ENCODE peak calls at places on chromosomes 13 and 19, in eight cellular contexts. K is astrocyte of the cerebellum; Y is neuronal stem cell; S is CD8-positive, alpha-beta T cell; Z is A673; V is stomach; P is tibial artery; T is cardiac fibroblast. H is an unnamed sample.

GRCh38 chr13:19981685-19982238 is 23.2 kb downstream of the ZMYM2 start:
- DNase-seq in K (no peak), Y (no peak), S (no peak), Z (no peak), V (no peak), P (no peak), T (no peak), H (no peak)

GRCh38 chr13:99296270-99296865 is 10.8 kb downstream of the GPR183 start:
- DNase-seq in K (no peak), Y (no peak), S (no peak), Z (no peak), V (no peak), P (no peak), T (no peak), H (no peak)

GRCh38 chr19:1512671-1513491 is at the start of gene ADAMTSL5:
- DNase-seq in K (no peak), Y (no peak), S (peak), Z (no peak), V (peak), P (no peak), T (peak), H (no peak)

GRCh38 chr19:11330103-11330502 is 9.4 kb downstream of the RAB3D start:
- DNase-seq in K (no peak), Y (no peak), S (no peak), Z (no peak), V (no peak), P (no peak), T (no peak), H (no peak)

GRCh38 chr13:21924958-21925357 is 254.1 kb downstream of the FGF9 start:
- DNase-seq in K (no peak), Y (no peak), S (no peak), Z (no peak), V (no peak), P (no peak), T (no peak), H (no peak)

GRCh38 chr19:34559045-34559444 is 77.5 kb downstream of the WTIP start:
- DNase-seq in K (no peak), Y (no peak), S (no peak), Z (no peak), V (no peak), P (no peak), T (no peak), H (no peak)

GRCh38 chr13:43905435-43906031 is 25.8 kb downstream of the LACC1 start:
- DNase-seq in K (peak), Y (peak), S (no peak), Z (peak), V (no peak), P (no peak), T (peak), H (peak)

GRCh38 chr13:27449936-27450828 is at the start of gene MTIF3:
- DNase-seq in K (peak), Y (peak), S (peak), Z (peak), V (peak), P (peak), T (peak), H (peak)

GRCh38 chr13:23348270-23349126 is 85.0 kb downstream of the SACS start:
- DNase-seq in K (no peak), Y (no peak), S (no peak), Z (no peak), V (no peak), P (no peak), T (peak), H (no peak)

GRCh38 chr13:110123041-110123809 is 183.7 kb downstream of the COL4A1 start:
- DNase-seq in K (no peak), Y (no peak), S (no peak), Z (no peak), V (no peak), P (no peak), T (no peak), H (no peak)

GRCh38 chr19:49716154-49716553 is 25.2 kb downstream of the CPT1C start:
- DNase-seq in K (no peak), Y (no peak), S (no peak), Z (no peak), V (no peak), P (no peak), T (peak), H (no peak)

GRCh38 chr19:2678043-2678671 is 24.3 kb downstream of the GNG7 start:
- DNase-seq in K (no peak), Y (no peak), S (no peak), Z (no peak), V (no peak), P (no peak), T (no peak), H (no peak)

GRCh38 chr19:17765069-17765618 is 13.9 kb downstream of the FCHO1 start:
- DNase-seq in K (no peak), Y (no peak), S (no peak), Z (no peak), V (peak), P (peak), T (no peak), H (no peak)

GRCh38 chr19:3575260-3575741 is 2.6 kb downstream of the HMG20B start:
- DNase-seq in K (no peak), Y (no peak), S (no peak), Z (no peak), V (peak), P (no peak), T (peak), H (no peak)

GRCh38 chr19:13053238-13053637 is 49.4 kb downstream of the LYL1 start:
- DNase-seq in K (no peak), Y (no peak), S (no peak), Z (no peak), V (no peak), P (no peak), T (peak), H (no peak)

GRCh38 chr13:40784540-40784939 is 4.9 kb upstream of the SLC25A15 start:
- DNase-seq in K (no peak), Y (no peak), S (no peak), Z (no peak), V (no peak), P (no peak), T (no peak), H (no peak)

GRCh38 chr13:24215007-24215633 is 54.6 kb downstream of the SPATA13 start:
- DNase-seq in K (no peak), Y (no peak), S (no peak), Z (no peak), V (no peak), P (no peak), T (no peak), H (no peak)

GRCh38 chr19:31104451-31104850 is 244.8 kb downstream of the TSHZ3 start:
- DNase-seq in K (no peak), Y (no peak), S (no peak), Z (no peak), V (no peak), P (no peak), T (no peak), H (no peak)

GRCh38 chr19:16834747-16835146 is 5.5 kb downstream of the SIN3B start:
- DNase-seq in K (no peak), Y (no peak), S (no peak), Z (no peak), V (no peak), P (no peak), T (no peak), H (no peak)

GRCh38 chr13:35474551-35474950 is 1.9 kb downstream of the MAB21L1 start:
- DNase-seq in K (no peak), Y (no peak), S (no peak), Z (no peak), V (no peak), P (no peak), T (no peak), H (no peak)

GRCh38 chr19:35381318-35381717 is 10.4 kb downstream of the GPR42 start:
- DNase-seq in K (no peak), Y (no peak), S (no peak), Z (no peak), V (no peak), P (no peak), T (no peak), H (no peak)

GRCh38 chr19:58154287-58154678 is 3.7 kb upstream of the ZNF329 start:
- DNase-seq in K (no peak), Y (no peak), S (no peak), Z (peak), V (peak), P (peak), T (peak), H (no peak)

GRCh38 chr19:38853214-38853613 is 3.4 kb upstream of the HNRNPL start:
- DNase-seq in K (no peak), Y (no peak), S (no peak), Z (no peak), V (no peak), P (no peak), T (no peak), H (no peak)
- H3K4me3 ChIP-seq in K (peak), Y (no peak), S (no peak), Z (peak), V (peak), P (peak), T (no peak), H (no peak)

DNA sequence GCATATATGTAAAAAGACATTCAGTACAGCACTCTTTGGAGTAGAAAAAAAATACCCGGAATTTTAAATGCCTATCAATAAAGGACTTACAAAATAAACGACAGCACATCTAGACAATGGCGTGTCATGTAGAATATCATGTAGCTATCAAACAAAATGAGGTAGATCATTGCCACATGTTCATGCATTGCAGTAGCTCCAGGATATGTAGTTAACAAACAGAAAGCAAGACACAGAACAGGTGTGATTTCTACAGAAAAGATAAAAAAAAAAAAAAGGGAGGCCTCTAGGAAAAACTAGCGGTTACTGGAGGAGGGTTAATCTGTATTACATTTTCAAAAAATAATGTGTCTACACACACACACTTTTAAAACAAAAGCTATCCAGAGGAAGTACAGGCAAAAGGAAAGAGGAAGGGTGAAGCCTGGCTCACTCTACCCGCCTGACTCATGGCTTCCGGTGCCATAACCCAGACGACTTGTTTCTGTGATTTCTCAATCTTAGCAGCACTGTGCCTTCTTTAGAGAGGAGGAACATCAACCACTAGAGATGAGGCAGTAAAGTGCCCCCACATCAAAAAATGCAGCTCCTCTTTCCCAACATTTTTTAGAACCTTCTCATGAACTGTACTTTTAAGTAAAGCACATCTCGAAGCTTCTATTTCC is 6.9 kb downstream of the KCTD12 start:
- DNase-seq in K (no peak), Y (no peak), S (peak), Z (peak), V (peak), P (peak), T (peak), H (no peak)
- H3K4me3 ChIP-seq in K (no peak), Y (no peak), S (no peak), Z (no peak), V (no peak), P (no peak), T (no peak), H (no peak)

GRCh38 chr19:10105241-10106099 is 692 bp upstream of the PPAN start:
- DNase-seq in K (no peak), Y (no peak), S (no peak), Z (no peak), V (no peak), P (no peak), T (no peak), H (no peak)
- H3K4me3 ChIP-seq in K (peak), Y (no peak), S (peak), Z (peak), V (peak), P (peak), T (peak), H (no peak)

DNA sequence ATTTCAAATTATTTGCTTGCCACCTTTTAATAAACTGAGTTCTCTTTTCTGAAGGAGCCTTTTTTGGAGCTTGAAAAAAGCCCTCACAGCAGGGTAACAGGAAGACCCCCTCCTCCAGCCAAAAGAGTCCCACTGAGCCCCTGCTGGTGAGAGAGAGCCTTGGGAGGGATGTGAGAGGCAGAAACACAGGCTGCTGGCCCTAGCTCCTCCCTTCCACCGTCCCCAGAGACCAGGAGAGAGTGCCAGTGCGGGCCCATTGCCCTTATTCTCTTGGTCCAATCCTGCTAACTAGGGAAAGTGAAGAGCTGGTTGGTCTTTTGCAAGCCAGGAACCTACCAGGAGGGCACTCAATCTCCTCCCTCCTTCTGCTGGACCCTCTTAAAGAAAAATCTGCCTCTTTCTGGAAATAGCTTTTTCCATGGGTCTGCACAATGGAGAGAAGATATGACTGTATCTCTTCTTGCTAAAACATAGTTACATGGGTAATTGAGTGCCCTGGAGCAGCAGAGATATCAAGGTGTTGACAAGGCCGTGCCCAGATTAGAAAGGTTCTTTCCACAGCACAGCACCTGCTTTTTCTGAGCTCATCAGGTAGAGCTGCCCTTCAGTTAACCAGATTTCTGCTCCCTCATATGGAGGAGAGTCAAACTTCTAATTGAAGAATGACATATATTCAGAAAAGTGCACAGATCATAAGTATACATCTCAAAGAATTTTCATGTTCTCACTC is 113.9 kb downstream of the LRCH1 start:
- DNase-seq in K (no peak), Y (no peak), S (no peak), Z (peak), V (no peak), P (peak), T (no peak), H (no peak)
- H3K4me3 ChIP-seq in K (no peak), Y (no peak), S (no peak), Z (peak), V (no peak), P (no peak), T (no peak), H (no peak)

GRCh38 chr19:38266070-38266469 is 1.7 kb downstream of the SPINT2 start:
- DNase-seq in K (no peak), Y (no peak), S (no peak), Z (no peak), V (no peak), P (no peak), T (no peak), H (no peak)

GRCh38 chr19:38265213-38265861 is 964 bp downstream of the SPINT2 start:
- DNase-seq in K (no peak), Y (no peak), S (no peak), Z (no peak), V (peak), P (no peak), T (no peak), H (no peak)

GRCh38 chr19:38268539-38268938 is 4.2 kb downstream of the SPINT2 start:
- DNase-seq in K (no peak), Y (no peak), S (no peak), Z (no peak), V (no peak), P (no peak), T (no peak), H (no peak)

GRCh38 chr19:38266981-38267597 is 2.7 kb downstream of the SPINT2 start:
- DNase-seq in K (no peak), Y (no peak), S (no peak), Z (no peak), V (no peak), P (no peak), T (peak), H (peak)

DNA sequence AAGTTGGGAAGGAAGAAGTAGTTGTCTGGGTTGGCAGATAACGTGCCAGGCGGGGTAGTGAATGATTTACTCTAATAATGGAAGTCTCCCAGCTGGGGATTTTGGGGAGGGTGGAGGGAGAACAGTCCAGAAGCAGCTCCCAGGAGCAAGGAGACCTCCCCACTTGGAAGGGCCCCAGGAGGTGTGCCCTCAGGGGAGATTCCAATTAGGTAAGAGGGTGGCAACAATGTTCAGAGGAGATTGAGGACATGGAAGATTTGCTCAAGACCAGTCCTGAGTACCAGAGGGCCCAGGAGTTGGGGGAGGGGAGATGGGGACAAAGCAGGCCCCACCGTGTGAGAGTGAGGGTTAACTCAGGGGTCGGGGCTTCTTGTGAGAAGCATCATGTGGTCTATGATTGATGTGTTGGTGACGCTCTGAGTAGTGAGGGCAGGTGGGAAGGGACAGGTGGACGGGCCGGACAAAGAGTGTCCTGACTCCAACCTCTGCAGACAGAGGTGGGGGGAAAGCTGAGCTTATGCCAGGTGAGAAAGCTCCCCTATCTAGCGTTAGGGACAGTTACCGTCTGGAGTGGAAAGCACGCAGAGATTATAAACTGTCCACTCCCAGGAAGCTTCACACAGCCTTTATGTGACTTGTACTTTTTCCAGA is 3.5 kb downstream of the SPINT2 start:
- DNase-seq in K (no peak), Y (no peak), S (no peak), Z (no peak), V (peak), P (no peak), T (no peak), H (no peak)
- H3K4me3 ChIP-seq in K (no peak), Y (no peak), S (no peak), Z (no peak), V (peak), P (no peak), T (no peak), H (no peak)

GRCh38 chr19:9041023-9041422 is 30.8 kb upstream of the MUC16 start:
- DNase-seq in K (no peak), Y (no peak), S (no peak), Z (no peak), V (no peak), P (no peak), T (no peak), H (no peak)

GRCh38 chr19:9043524-9043923 is 33.3 kb upstream of the MUC16 start:
- DNase-seq in K (no peak), Y (no peak), S (no peak), Z (no peak), V (no peak), P (no peak), T (no peak), H (no peak)

GRCh38 chr19:9040131-9040530 is 29.9 kb upstream of the MUC16 start:
- DNase-seq in K (no peak), Y (no peak), S (no peak), Z (no peak), V (no peak), P (no peak), T (no peak), H (no peak)

GRCh38 chr19:9046694-9047093 is 36.5 kb upstream of the MUC16 start:
- DNase-seq in K (no peak), Y (no peak), S (no peak), Z (no peak), V (no peak), P (no peak), T (no peak), H (no peak)

GRCh38 chr19:9044449-9044848 is 34.2 kb upstream of the MUC16 start:
- DNase-seq in K (no peak), Y (no peak), S (no peak), Z (no peak), V (no peak), P (no peak), T (no peak), H (no peak)
- H3K4me3 ChIP-seq in K (no peak), Y (no peak), S (no peak), Z (no peak), V (no peak), P (no peak), T (no peak), H (no peak)

DNA sequence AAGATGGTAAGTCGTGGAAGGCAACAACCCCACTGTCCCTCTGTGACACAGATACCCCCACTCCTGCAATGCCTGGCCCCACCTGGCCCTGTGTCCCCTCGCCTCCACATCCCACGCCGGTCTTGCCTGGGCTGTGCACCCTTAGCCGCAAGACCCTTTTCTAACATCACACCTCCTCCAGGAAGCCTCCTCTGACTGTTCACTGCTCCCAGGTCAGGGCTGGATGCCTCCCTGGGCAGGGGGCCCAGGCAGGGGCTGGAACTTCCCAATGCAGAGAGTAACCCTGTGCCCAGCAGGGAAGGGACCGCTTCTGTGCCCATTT is 1.3 kb downstream of the FBN3 start:
- DNase-seq in K (no peak), Y (no peak), S (no peak), Z (no peak), V (no peak), P (no peak), T (no peak), H (no peak)
- H3K4me3 ChIP-seq in K (no peak), Y (peak), S (no peak), Z (no peak), V (no peak), P (no peak), T (no peak), H (no peak)

DNA sequence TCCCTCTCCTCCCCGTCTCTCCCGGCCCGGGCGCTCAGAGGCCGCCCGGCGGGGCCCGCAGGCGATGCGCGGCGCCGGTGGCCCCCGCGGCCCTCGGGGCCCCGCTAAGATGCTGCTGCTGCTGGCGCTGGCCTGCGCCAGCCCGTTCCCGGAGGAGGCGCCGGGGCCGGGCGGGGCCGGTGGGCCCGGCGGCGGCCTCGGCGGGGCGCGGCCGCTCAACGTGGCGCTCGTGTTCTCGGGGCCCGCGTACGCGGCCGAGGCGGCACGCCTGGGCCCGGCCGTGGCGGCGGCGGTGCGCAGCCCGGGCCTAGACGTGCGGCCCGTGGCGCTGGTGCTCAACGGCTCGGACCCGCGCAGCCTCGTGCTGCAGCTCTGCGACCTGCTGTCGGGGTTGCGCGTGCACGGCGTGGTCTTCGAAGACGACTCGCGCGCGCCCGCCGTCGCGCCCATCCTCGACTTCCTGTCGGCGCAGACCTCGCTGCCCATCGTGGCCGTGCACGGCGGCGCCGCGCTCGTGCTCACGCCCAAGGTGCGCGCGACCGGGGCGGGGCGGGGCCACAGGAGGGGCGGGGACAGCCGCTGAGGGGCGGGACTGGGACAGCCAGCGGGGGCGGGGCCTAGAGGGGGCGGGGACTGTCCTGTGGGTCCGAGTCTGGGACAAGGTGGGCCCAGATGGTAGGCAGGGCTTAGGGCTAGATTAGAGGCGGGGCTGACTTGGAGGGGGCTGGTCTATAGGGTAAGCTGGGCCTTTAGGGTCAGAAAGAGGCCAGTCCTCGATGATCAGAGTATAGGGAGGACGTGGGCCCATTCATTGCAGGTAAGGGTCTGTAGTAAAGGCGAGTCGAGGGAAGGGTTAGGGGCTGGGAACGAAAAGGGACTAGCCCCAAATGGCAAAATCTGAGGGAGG is 5.1 kb downstream of the GRIN2D start:
- DNase-seq in K (no peak), Y (peak), S (peak), Z (peak), V (peak), P (peak), T (peak), H (no peak)
- H3K4me3 ChIP-seq in K (peak), Y (peak), S (peak), Z (peak), V (peak), P (peak), T (peak), H (peak)

H was measured in kidney epithelial cell.